ENCODE peak calls at places on chromosome 1, in seven cellular contexts. M is adrenal gland; F is esophagus squamous epithelium; S is naive thymus-derived CD4-positive, alpha-beta T cell; W is OCI-LY7; T is suprapubic skin; C is hepatocyte. D is an unnamed sample. For H3K4me1 and H3K9me3, the result is how much of the 10 kb centered on the place peaks cover.

GRCh38 chr1:202623075-202623474 is 87.2 kb downstream of the SYT2 start:
- DNase-seq in M (peak), W (no peak), S (no peak), T (no peak), C (peak), F (no peak), D (peak)

GRCh38 chr1:43302721-43303476 is 2.1 kb downstream of the TIE1 start:
- DNase-seq in W (no peak), C (peak), M (no peak), T (no peak), S (no peak), F (no peak), D (no peak)

GRCh38 chr1:226405411-226405988 is 2.4 kb downstream of the PARP1 start:
- DNase-seq in T (no peak), M (no peak), C (no peak), W (peak), S (no peak), F (no peak), D (no peak)

GRCh38 chr1:64962447-64962846 is 3.9 kb downstream of the JAK1 start:
- DNase-seq in W (peak), C (no peak), F (no peak), T (no peak), M (no peak), S (peak), D (no peak)

GRCh38 chr1:59455206-59455605 is 158.3 kb downstream of the FGGY start:
- DNase-seq in S (no peak), F (no peak), T (no peak), W (no peak), M (no peak), C (no peak), D (no peak)

GRCh38 chr1:240134113-240134512 is 42.4 kb downstream of the FMN2 start:
- DNase-seq in S (no peak), W (no peak), T (no peak), F (no peak), C (no peak), M (no peak), D (no peak)

GRCh38 chr1:179206817-179207216 is 22.7 kb downstream of the ABL2 start:
- DNase-seq in S (no peak), M (no peak), T (no peak), C (no peak), W (no peak), F (no peak), D (no peak)

GRCh38 chr1:33512612-33513011 is 40.2 kb downstream of the ZSCAN20 start:
- DNase-seq in W (no peak), F (no peak), M (no peak), T (no peak), S (no peak), C (no peak), D (no peak)

GRCh38 chr1:96306809-96307208 is 414.8 kb upstream of the PTBP2 start:
- DNase-seq in M (no peak), T (no peak), F (no peak), S (no peak), C (no peak), W (no peak), D (no peak)

GRCh38 chr1:110850632-110851031 is 22.3 kb upstream of the CD53 start:
- DNase-seq in S (no peak), W (no peak), F (no peak), M (no peak), C (peak), T (no peak), D (no peak)

GRCh38 chr1:64965239-64966157 is 851 bp downstream of the JAK1 start:
- DNase-seq in W (peak), C (peak), M (peak), T (peak), F (peak), S (peak), D (peak)

GRCh38 chr1:1291611-1292441 is 11.6 kb downstream of the SCNN1D start:
- DNase-seq in W (peak), C (peak), M (peak), F (no peak), S (peak), T (no peak), D (peak)

GRCh38 chr1:25657121-25657521 is 40.5 kb downstream of the MAN1C1 start:
- DNase-seq in T (no peak), C (no peak), M (no peak), F (no peak), W (peak), S (no peak), D (no peak)

GRCh38 chr1:87787551-87787950 is 458.9 kb downstream of the LMO4 start:
- DNase-seq in T (no peak), W (no peak), S (no peak), M (no peak), C (peak), F (no peak), D (no peak)

GRCh38 chr1:40711465-40712404 is 20.2 kb downstream of the NFYC start:
- DNase-seq in F (no peak), M (no peak), T (no peak), C (peak), W (peak), S (no peak), D (no peak)

GRCh38 chr1:197814306-197814705 is 39.0 kb upstream of the DENND1B start:
- DNase-seq in S (no peak), M (no peak), W (no peak), T (no peak), F (no peak), C (no peak), D (no peak)

GRCh38 chr1:202638019-202638887 is 72.0 kb downstream of the SYT2 start:
- DNase-seq in M (no peak), T (no peak), S (no peak), C (peak), W (no peak), F (no peak), D (no peak)

GRCh38 chr1:20380616-20381035 is 90.0 kb downstream of the VWA5B1 start:
- DNase-seq in S (no peak), W (peak), T (no peak), C (peak), M (peak), F (no peak), D (no peak)

GRCh38 chr1:91828007-91828321 is 58.0 kb downstream of the TGFBR3 start:
- DNase-seq in C (peak), M (no peak), F (no peak), W (no peak), S (no peak), T (no peak), D (no peak)

GRCh38 chr1:239308701-239309333 is 77.6 kb upstream of the CHRM3 start:
- DNase-seq in C (peak), S (peak), W (no peak), M (peak), T (no peak), F (no peak), D (peak)

GRCh38 chr1:44260792-44261474 is 47.7 kb downstream of the DMAP1 start:
- DNase-seq in C (no peak), M (no peak), F (no peak), S (no peak), T (no peak), W (no peak), D (no peak)

GRCh38 chr1:10522324-10522860 is 47.6 kb downstream of the PEX14 start:
- DNase-seq in F (no peak), C (no peak), S (no peak), M (no peak), W (no peak), T (no peak), D (no peak)

DNA sequence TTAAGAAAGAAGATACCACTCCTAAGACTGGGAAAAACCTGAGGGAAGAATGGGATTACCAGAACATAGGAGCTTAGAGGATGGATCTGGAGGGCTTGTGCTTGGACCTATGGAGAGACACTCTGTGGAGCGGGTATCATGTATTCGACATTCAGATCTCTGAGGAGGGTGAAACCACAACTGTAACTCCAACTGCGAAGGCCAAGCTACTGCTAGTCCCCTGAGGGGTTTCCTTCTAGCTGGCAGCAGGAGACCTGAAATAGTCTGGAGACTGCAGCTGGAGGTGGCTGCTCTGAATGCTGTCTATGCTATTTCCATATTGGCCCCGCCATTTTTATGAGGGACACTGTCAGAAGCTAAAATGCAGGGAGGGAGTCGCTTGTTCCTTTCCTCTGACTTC is 462.3 kb downstream of the PTPRC start:
- DNase-seq in M (no peak), F (no peak), C (no peak), S (no peak), W (no peak), T (no peak), D (no peak)
- H3K4me3 ChIP-seq in M (no peak), F (no peak), C (no peak), S (no peak), W (no peak), T (no peak), D (no peak)

GRCh38 chr1:31936966-31937299 is 1.2 kb downstream of the PTP4A2 start:
- DNase-seq in W (no peak), M (no peak), S (no peak), C (no peak), T (no peak), F (no peak), D (no peak)

GRCh38 chr1:31936278-31936965 is 1.7 kb downstream of the PTP4A2 start:
- DNase-seq in W (peak), C (peak), T (no peak), M (no peak), F (no peak), S (no peak), D (no peak)

GRCh38 chr1:31939484-31940329 is 1.5 kb upstream of the PTP4A2 start:
- DNase-seq in T (no peak), F (no peak), C (peak), S (peak), W (peak), M (peak), D (peak)

GRCh38 chr1:31937300-31938183 is 626 bp downstream of the PTP4A2 start:
- DNase-seq in T (peak), C (peak), M (peak), F (peak), S (peak), W (peak), D (peak)

DNA sequence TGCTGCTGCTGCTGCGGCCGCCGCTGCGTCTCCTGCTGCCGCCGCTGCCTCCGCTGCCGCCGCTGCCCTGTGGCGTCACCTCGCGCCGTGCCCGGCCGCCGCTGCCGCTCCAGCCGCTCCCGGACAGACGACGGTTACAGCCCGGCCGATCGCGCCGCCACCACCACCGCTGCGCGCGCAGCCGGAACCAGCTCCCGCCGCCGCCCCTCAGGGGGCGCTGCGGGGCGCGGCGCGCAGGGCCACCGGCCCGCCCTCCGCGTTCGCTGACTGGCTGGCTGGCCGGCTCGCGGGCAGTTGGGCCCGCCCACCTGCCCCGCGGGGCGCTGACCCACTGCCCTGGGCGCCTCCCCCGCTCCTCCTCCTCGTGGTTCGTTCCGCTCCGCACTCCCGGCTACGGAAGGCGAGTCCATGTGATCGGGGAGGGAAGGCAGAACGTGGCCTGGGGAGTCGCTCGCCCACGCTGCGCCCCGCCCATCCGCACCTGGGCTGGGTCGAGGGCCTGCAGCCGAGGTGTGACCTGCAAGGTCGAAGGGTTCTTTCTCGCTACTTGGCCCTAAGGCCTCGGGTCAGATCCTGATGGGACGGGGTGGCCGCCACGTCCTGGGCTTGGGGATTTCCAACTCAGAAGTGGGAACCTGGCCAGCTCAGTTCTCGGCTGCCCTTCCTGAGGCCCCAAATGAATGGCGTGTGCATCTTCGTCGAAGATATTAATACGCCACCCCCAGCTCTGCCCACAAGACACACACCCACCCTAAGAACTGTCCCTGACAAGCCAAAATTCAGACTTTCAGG is at the start of gene PTP4A2:
- DNase-seq in M (peak), T (peak), F (peak), C (peak), S (peak), W (peak), D (peak)
- H3K4me1 ChIP-seq in M (under half), T (half or more), F (half or more), C (under half), S (half or more), W (half or more), D (under half)

DNA sequence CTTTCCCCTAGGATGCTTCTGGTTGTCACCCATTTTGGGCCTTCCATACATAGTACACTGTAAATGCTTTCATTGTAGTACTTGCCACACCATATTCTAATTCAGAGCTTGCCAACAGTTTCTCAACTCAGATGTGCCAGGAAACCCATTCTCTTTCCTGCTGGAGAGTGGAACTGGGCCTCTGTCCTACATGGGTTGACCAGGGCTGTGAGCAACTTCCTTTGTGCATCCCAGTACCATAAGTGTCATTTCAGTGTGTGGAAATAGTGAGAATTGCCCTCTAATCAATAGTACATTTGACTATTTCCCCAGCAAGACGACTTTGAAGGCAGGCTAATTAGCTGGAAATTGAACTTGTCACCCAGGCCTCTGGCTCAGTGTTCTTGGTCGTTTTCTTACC is 74.8 kb downstream of the MTR start:
- DNase-seq in S (no peak), W (no peak), M (no peak), C (no peak), T (no peak), F (no peak), D (no peak)
- H3K9me3 ChIP-seq in S (under half), W (under half), M (under half), C (under half), T (under half), F (under half), D (under half)

GRCh38 chr1:28811766-28812668 is at the start of gene OPRD1:
- DNase-seq in F (no peak), T (no peak), M (no peak), C (no peak), W (no peak), S (no peak), D (no peak)
- H3K4me3 ChIP-seq in F (no peak), T (no peak), M (no peak), C (no peak), W (no peak), S (no peak), D (no peak)

GRCh38 chr1:152037920-152038658 is 1.3 kb upstream of the S100A11 start:
- DNase-seq in S (no peak), T (no peak), C (no peak), M (no peak), W (peak), F (no peak), D (no peak)

GRCh38 chr1:152034654-152035405 is 2.0 kb downstream of the S100A11 start:
- DNase-seq in W (peak), T (no peak), S (peak), M (peak), C (peak), F (no peak), D (no peak)

GRCh38 chr1:152034324-152034653 is 2.5 kb downstream of the S100A11 start:
- DNase-seq in M (no peak), S (no peak), C (no peak), T (no peak), W (no peak), F (no peak), D (no peak)

GRCh38 chr1:152036316-152037216 is at the start of gene S100A11:
- DNase-seq in M (peak), W (no peak), F (peak), T (peak), C (peak), S (peak), D (peak)

GRCh38 chr1:152035406-152036315 is 1.1 kb downstream of the S100A11 start:
- DNase-seq in W (no peak), S (no peak), T (no peak), F (no peak), C (peak), M (no peak), D (no peak)
- H3K4me1 ChIP-seq in W (under half), S (under half), T (under half), F (half or more), C (under half), M (under half), D (under half)

GRCh38 chr1:80248886-80249285 is 1242.4 kb upstream of the ADGRL4 start:
- DNase-seq in M (peak), W (no peak), S (no peak), F (no peak), T (no peak), C (no peak), D (no peak)

GRCh38 chr1:80245813-80246212 is 1239.3 kb upstream of the ADGRL4 start:
- DNase-seq in M (no peak), T (no peak), S (no peak), C (no peak), F (no peak), W (no peak), D (no peak)

GRCh38 chr1:80251591-80251990 is 1245.1 kb upstream of the ADGRL4 start:
- DNase-seq in F (no peak), M (no peak), W (no peak), T (no peak), C (no peak), S (no peak), D (no peak)

GRCh38 chr1:80249699-80250098 is 1243.2 kb upstream of the ADGRL4 start:
- DNase-seq in W (no peak), F (no peak), T (no peak), S (no peak), M (no peak), C (no peak), D (no peak)

GRCh38 chr1:80250573-80251168 is 1244.1 kb upstream of the ADGRL4 start:
- DNase-seq in S (no peak), C (no peak), F (no peak), T (no peak), M (no peak), W (no peak), D (no peak)
- H3K9me3 ChIP-seq in S (under half), C (under half), F (under half), T (under half), M (under half), W (under half), D (under half)

GRCh38 chr1:220669005-220669404 is 21.2 kb upstream of the C1orf115 start:
- DNase-seq in T (no peak), S (no peak), C (no peak), M (no peak), F (no peak), W (no peak), D (no peak)

GRCh38 chr1:220673921-220674320 is 16.2 kb upstream of the C1orf115 start:
- DNase-seq in M (no peak), C (no peak), F (no peak), W (no peak), T (no peak), S (no peak), D (no peak)

GRCh38 chr1:220666349-220666748 is 23.8 kb upstream of the C1orf115 start:
- DNase-seq in T (no peak), F (no peak), M (no peak), W (no peak), C (no peak), S (no peak), D (no peak)

GRCh38 chr1:220670365-220670764 is 19.8 kb upstream of the C1orf115 start:
- DNase-seq in W (no peak), S (no peak), F (no peak), M (no peak), C (no peak), T (no peak), D (no peak)
- H3K4me3 ChIP-seq in W (no peak), S (no peak), F (no peak), M (no peak), C (no peak), T (no peak), D (no peak)

GRCh38 chr1:162701286-162701685 is 69.0 kb downstream of the DDR2 start:
- DNase-seq in M (no peak), W (no peak), F (no peak), C (no peak), S (no peak), T (no peak), D (no peak)

GRCh38 chr1:162697140-162697895 is 65.1 kb downstream of the DDR2 start:
- DNase-seq in W (no peak), S (no peak), M (no peak), F (no peak), C (peak), T (no peak), D (no peak)

GRCh38 chr1:162696286-162696862 is 64.1 kb downstream of the DDR2 start:
- DNase-seq in S (no peak), C (peak), W (no peak), T (peak), F (no peak), M (peak), D (peak)

GRCh38 chr1:162700131-162700530 is 67.9 kb downstream of the DDR2 start:
- DNase-seq in F (no peak), T (no peak), M (peak), S (no peak), C (no peak), W (no peak), D (no peak)

GRCh38 chr1:162699366-162699765 is 67.1 kb downstream of the DDR2 start:
- DNase-seq in C (no peak), T (no peak), W (no peak), M (no peak), S (no peak), F (no peak), D (no peak)
- H3K4me1 ChIP-seq in C (under half), T (under half), W (under half), M (under half), S (under half), F (half or more), D (under half)

D was measured in psoas muscle.